ENCODE peak calls at places on chromosomes 3 and 15, in seven cellular contexts. A, F, P, G, B, X and M are unnamed samples.

GRCh38 chr3:191972714-191973398 is 511.9 kb downstream of the PYDC2 start:
- DNase-seq in A (no peak), F (no peak), P (no peak), G (no peak), B (no peak), X (no peak), M (no peak)

GRCh38 chr3:46017720-46018119 is 9.6 kb downstream of the XCR1 start:
- DNase-seq in A (no peak), F (no peak), P (no peak), G (no peak), B (no peak), X (no peak), M (no peak)

GRCh38 chr3:100561459-100562158 is 47.8 kb upstream of the ADGRG7 start:
- DNase-seq in A (peak), F (no peak), P (no peak), G (no peak), B (no peak), X (peak), M (no peak)

GRCh38 chr15:38461089-38461833 is 7.3 kb downstream of the FAM98B start:
- DNase-seq in A (no peak), F (no peak), P (no peak), G (no peak), B (no peak), X (no peak), M (no peak)

GRCh38 chr15:52976050-52976449 is 185.9 kb upstream of the ONECUT1 start:
- DNase-seq in A (no peak), F (no peak), P (no peak), G (no peak), B (no peak), X (no peak), M (no peak)

GRCh38 chr3:182786564-182787196 is 6.6 kb upstream of the ATP11B start:
- DNase-seq in A (no peak), F (no peak), P (no peak), G (no peak), B (no peak), X (no peak), M (no peak)

GRCh38 chr15:40115670-40116093 is 7.0 kb upstream of the BMF start:
- DNase-seq in A (peak), F (no peak), P (no peak), G (no peak), B (no peak), X (no peak), M (no peak)

GRCh38 chr3:50095352-50095998 is 6.8 kb downstream of the RBM5 start:
- DNase-seq in A (no peak), F (no peak), P (no peak), G (no peak), B (no peak), X (no peak), M (no peak)

GRCh38 chr3:13025090-13025489 is 48.1 kb downstream of the IQSEC1 start:
- DNase-seq in A (no peak), F (no peak), P (peak), G (no peak), B (no peak), X (no peak), M (no peak)

GRCh38 chr3:23629181-23629893 is 176.4 kb upstream of the UBE2E1 start:
- DNase-seq in A (no peak), F (no peak), P (no peak), G (no peak), B (no peak), X (no peak), M (no peak)

GRCh38 chr15:38169982-38170381 is 82.7 kb upstream of the SPRED1 start:
- DNase-seq in A (no peak), F (no peak), P (no peak), G (no peak), B (no peak), X (no peak), M (no peak)

GRCh38 chr3:49916686-49917085 is 12.9 kb downstream of the MON1A start:
- DNase-seq in A (no peak), F (no peak), P (no peak), G (no peak), B (no peak), X (no peak), M (no peak)

GRCh38 chr15:99976811-99977271 is 243.6 kb upstream of the LYSMD4 start:
- DNase-seq in A (no peak), F (no peak), P (no peak), G (no peak), B (no peak), X (no peak), M (no peak)

GRCh38 chr3:184584001-184584891 is 22.7 kb downstream of the EPHB3 start:
- DNase-seq in A (peak), F (peak), P (peak), G (no peak), B (peak), X (no peak), M (no peak)

GRCh38 chr15:95937128-95937528 is 393.4 kb upstream of the NR2F2 start:
- DNase-seq in A (no peak), F (no peak), P (no peak), G (no peak), B (no peak), X (no peak), M (no peak)

GRCh38 chr3:32510075-32510724 is 7.5 kb upstream of the CMTM6 start:
- DNase-seq in A (peak), F (peak), P (peak), G (no peak), B (peak), X (peak), M (peak)

GRCh38 chr15:49876401-49877038 is 242.5 kb downstream of the ATP8B4 start:
- DNase-seq in A (peak), F (no peak), P (no peak), G (no peak), B (peak), X (peak), M (no peak)

GRCh38 chr15:49063402-49064280 is 17.4 kb upstream of the SECISBP2L start:
- DNase-seq in A (peak), F (no peak), P (no peak), G (no peak), B (no peak), X (no peak), M (no peak)

GRCh38 chr15:79373068-79373467 is 59.1 kb upstream of the MINAR1 start:
- DNase-seq in A (no peak), F (no peak), P (no peak), G (no peak), B (no peak), X (no peak), M (no peak)

GRCh38 chr3:146521356-146521755 is 23.1 kb downstream of the PLSCR1 start:
- DNase-seq in A (no peak), F (no peak), P (no peak), G (no peak), B (no peak), X (no peak), M (no peak)

GRCh38 chr3:187211532-187212274 is 14.4 kb downstream of the RTP1 start:
- DNase-seq in A (no peak), F (no peak), P (no peak), G (no peak), B (no peak), X (no peak), M (no peak)

GRCh38 chr3:64318001-64318400 is 92.7 kb upstream of the PRICKLE2 start:
- DNase-seq in A (no peak), F (no peak), P (no peak), G (no peak), B (no peak), X (no peak), M (no peak)

GRCh38 chr3:56702487-56703315 is 19.6 kb upstream of the TASOR start:
- DNase-seq in A (peak), F (peak), P (peak), G (no peak), B (peak), X (peak), M (no peak)